ENCODE peak calls at places on chromosomes 1 and 21, in eight cellular contexts. K is AG04450, X is esophagus squamous epithelium, B is choroid plexus epithelial cell, A is tibial artery, I is NB4, R is fibroblast of the aortic adventitia, S is cardiac muscle cell. Q is an unnamed sample.

GRCh38 chr1:14946567-14947285 is 206.8 kb upstream of the TMEM51 start:
- DNase-seq in K (no peak), A (no peak), R (peak), B (peak), I (no peak), S (peak), X (no peak), Q (no peak)

GRCh38 chr21:14306143-14306907 is 76.6 kb downstream of the HSPA13 start:
- DNase-seq in K (no peak), X (no peak), R (peak), I (peak), S (peak), B (peak), A (no peak), Q (no peak)

GRCh38 chr1:116919802-116920201 is 10.1 kb downstream of the PTGFRN start:
- DNase-seq in B (no peak), X (no peak), I (no peak), K (no peak), S (peak), R (no peak), A (no peak), Q (no peak)

GRCh38 chr1:71307451-71307850 is 226.6 kb upstream of the ZRANB2 start:
- DNase-seq in X (no peak), B (peak), R (peak), I (peak), S (peak), A (no peak), K (peak), Q (peak)

GRCh38 chr1:151860504-151861187 is 7.1 kb upstream of the THEM5 start:
- DNase-seq in X (no peak), S (no peak), R (no peak), I (no peak), A (no peak), K (no peak), B (no peak), Q (no peak)

GRCh38 chr1:239744851-239745250 is 346.8 kb upstream of the FMN2 start:
- DNase-seq in S (no peak), A (no peak), X (no peak), R (no peak), B (no peak), I (peak), K (no peak), Q (no peak)

GRCh38 chr21:27693376-27693775 is 726.5 kb upstream of the ADAMTS5 start:
- DNase-seq in S (peak), X (no peak), K (no peak), A (no peak), B (peak), I (no peak), R (peak), Q (no peak)

GRCh38 chr1:166972827-166973226 is 2.5 kb downstream of the ILDR2 start:
- DNase-seq in I (no peak), X (no peak), K (no peak), S (no peak), R (no peak), A (no peak), B (no peak), Q (no peak)

GRCh38 chr1:30761312-30762151 is 4.0 kb upstream of the LAPTM5 start:
- DNase-seq in R (peak), S (peak), X (no peak), K (no peak), I (peak), A (no peak), B (peak), Q (no peak)

GRCh38 chr1:182601416-182601786 is 2.8 kb downstream of the RGS16 start:
- DNase-seq in R (peak), S (peak), I (peak), K (peak), A (peak), B (peak), X (no peak), Q (peak)

GRCh38 chr1:53562256-53562982 is 103.2 kb downstream of the DMRTB1 start:
- DNase-seq in B (no peak), R (no peak), K (no peak), X (no peak), A (no peak), S (no peak), I (no peak), Q (no peak)

GRCh38 chr21:26041441-26042180 is 129.0 kb downstream of the APP start:
- DNase-seq in A (peak), R (peak), I (no peak), K (no peak), X (no peak), S (no peak), B (peak), Q (no peak)

GRCh38 chr1:202213361-202214088 is 19.9 kb downstream of the LGR6 start:
- DNase-seq in B (no peak), K (no peak), X (no peak), R (no peak), S (no peak), A (no peak), I (peak), Q (no peak)
- TF ChIP-seq CTCF in B (peak), K (peak), X (peak), R (peak), S (peak), A (peak), I (peak), Q (peak)

DNA sequence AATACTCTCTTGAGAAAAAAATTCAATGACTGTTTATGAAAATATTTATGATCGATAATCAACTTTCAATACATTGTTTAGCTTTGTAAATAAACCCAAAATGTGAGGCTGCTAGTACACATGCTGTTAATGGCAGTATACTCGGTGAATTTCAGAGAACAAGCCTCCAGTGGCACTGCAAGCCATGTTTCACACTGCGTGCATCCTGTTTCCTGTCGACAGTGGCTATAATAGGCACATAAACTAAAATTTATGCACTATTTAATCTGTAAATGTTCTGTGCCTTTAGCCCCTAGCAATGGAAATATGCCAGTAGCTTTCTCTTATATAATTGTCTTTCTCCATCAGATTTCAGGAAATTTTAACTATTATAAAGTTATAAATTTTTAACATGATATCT is 26.3 kb upstream of the RGS18 start:
- DNase-seq in X (no peak), B (no peak), K (no peak), R (no peak), S (no peak), I (no peak), A (no peak), Q (no peak)
- H3K4me3 ChIP-seq in X (no peak), B (no peak), K (no peak), R (no peak), S (no peak), I (no peak), A (no peak), Q (no peak)

DNA sequence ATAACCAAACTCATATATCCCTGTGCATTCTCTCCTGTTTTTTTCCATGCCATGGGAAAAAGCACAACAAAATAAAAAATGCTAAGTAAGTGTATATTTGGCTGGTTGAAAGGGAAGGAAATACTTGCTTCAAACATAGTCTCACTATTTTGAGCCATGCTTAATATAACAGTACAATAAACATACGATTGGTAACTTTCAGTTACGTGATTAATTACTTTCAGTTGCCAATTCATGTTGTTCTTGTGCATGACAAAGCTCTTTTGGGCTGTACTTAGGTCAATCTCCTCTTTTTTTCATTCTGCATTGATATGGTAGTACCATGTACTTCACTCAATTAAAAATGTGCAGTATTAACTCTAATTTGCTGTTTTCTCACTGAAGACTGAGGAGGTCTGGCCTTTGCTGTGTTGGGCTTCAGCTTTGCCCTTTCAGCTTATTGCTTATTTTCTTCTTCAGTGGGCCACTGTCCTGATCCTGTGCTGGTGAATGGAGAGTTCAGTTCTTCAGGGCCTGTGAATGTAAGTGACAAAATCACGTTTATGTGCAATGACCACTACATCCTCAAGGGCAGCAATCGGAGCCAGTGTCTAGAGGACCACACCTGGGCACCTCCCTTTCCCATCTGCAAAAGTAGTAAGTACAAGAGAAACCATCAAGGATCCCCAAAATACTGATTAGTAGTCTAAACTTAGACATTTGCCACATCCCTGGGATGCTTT is 2.7 kb downstream of the C4BPB start:
- DNase-seq in X (no peak), B (no peak), A (no peak), K (no peak), R (no peak), I (no peak), S (no peak), Q (no peak)
- TF ChIP-seq CTCF in X (no peak), B (no peak), A (no peak), K (no peak), R (no peak), I (no peak), S (no peak), Q (no peak)

GRCh38 chr21:41876928-41877652 is 2.1 kb downstream of the PRDM15 start:
- DNase-seq in A (no peak), B (no peak), X (no peak), K (no peak), S (no peak), R (no peak), I (no peak), Q (no peak)
- H3K4me3 ChIP-seq in A (peak), B (peak), X (no peak), K (peak), S (no peak), R (peak), I (peak), Q (peak)

Q was measured in astrocyte of the cerebellum.